ENCODE peak calls at places on chromosomes 11 and 22, in seven cellular contexts. One of them, this sample, is unnamed.

GRCh38 chr22:20080445-20080775 is 369 bp downstream of the DGCR8 start:
- DNase-seq in uterus: peak
- DNase-seq in GM12878: no peak
- DNase-seq in breast epithelium: peak
- DNase-seq in body of pancreas: peak
- DNase-seq in adrenal gland: peak
- DNase-seq in heart left ventricle: peak
- DNase-seq in this sample: peak

GRCh38 chr11:95414217-95414616 is 183.2 kb upstream of the SESN3 start:
- DNase-seq in uterus: no peak
- DNase-seq in GM12878: no peak
- DNase-seq in breast epithelium: no peak
- DNase-seq in body of pancreas: no peak
- DNase-seq in adrenal gland: no peak
- DNase-seq in heart left ventricle: no peak
- DNase-seq in this sample: no peak

GRCh38 chr11:104126464-104126863 is 37.5 kb downstream of the PDGFD start:
- DNase-seq in uterus: no peak
- DNase-seq in GM12878: no peak
- DNase-seq in breast epithelium: no peak
- DNase-seq in body of pancreas: no peak
- DNase-seq in adrenal gland: no peak
- DNase-seq in heart left ventricle: no peak
- DNase-seq in this sample: no peak

GRCh38 chr11:122979103-122979814 is 2.4 kb downstream of the BSX start:
- DNase-seq in uterus: no peak
- DNase-seq in GM12878: no peak
- DNase-seq in breast epithelium: no peak
- DNase-seq in body of pancreas: no peak
- DNase-seq in adrenal gland: no peak
- DNase-seq in heart left ventricle: no peak
- DNase-seq in this sample: no peak

GRCh38 chr11:112511271-112511670 is 250.6 kb upstream of the PLET1 start:
- DNase-seq in uterus: no peak
- DNase-seq in GM12878: no peak
- DNase-seq in breast epithelium: no peak
- DNase-seq in body of pancreas: no peak
- DNase-seq in adrenal gland: no peak
- DNase-seq in heart left ventricle: no peak
- DNase-seq in this sample: no peak

GRCh38 chr22:29216873-29217666 is 11.4 kb downstream of the EMID1 start:
- DNase-seq in uterus: peak
- DNase-seq in GM12878: no peak
- DNase-seq in breast epithelium: peak
- DNase-seq in body of pancreas: peak
- DNase-seq in adrenal gland: peak
- DNase-seq in heart left ventricle: no peak
- DNase-seq in this sample: peak

GRCh38 chr11:62555464-62556092 is 9.0 kb upstream of the AHNAK start:
- DNase-seq in uterus: no peak
- DNase-seq in GM12878: peak
- DNase-seq in breast epithelium: no peak
- DNase-seq in body of pancreas: no peak
- DNase-seq in adrenal gland: no peak
- DNase-seq in heart left ventricle: no peak
- DNase-seq in this sample: no peak

GRCh38 chr11:29448246-29448877 is 568.5 kb downstream of the KCNA4 start:
- DNase-seq in uterus: no peak
- DNase-seq in GM12878: no peak
- DNase-seq in breast epithelium: no peak
- DNase-seq in body of pancreas: no peak
- DNase-seq in adrenal gland: peak
- DNase-seq in heart left ventricle: no peak
- DNase-seq in this sample: peak

GRCh38 chr22:36953239-36954080 is 40.0 kb downstream of the CSF2RB start:
- DNase-seq in uterus: no peak
- DNase-seq in GM12878: no peak
- DNase-seq in breast epithelium: no peak
- DNase-seq in body of pancreas: no peak
- DNase-seq in adrenal gland: no peak
- DNase-seq in heart left ventricle: no peak
- DNase-seq in this sample: no peak

GRCh38 chr22:28903080-28903479 is 19.7 kb downstream of the ZNRF3 start:
- DNase-seq in uterus: no peak
- DNase-seq in GM12878: no peak
- DNase-seq in breast epithelium: no peak
- DNase-seq in body of pancreas: no peak
- DNase-seq in adrenal gland: no peak
- DNase-seq in heart left ventricle: no peak
- DNase-seq in this sample: peak

GRCh38 chr22:23233746-23234408 is 53.6 kb downstream of the BCR start:
- DNase-seq in uterus: no peak
- DNase-seq in GM12878: no peak
- DNase-seq in breast epithelium: no peak
- DNase-seq in body of pancreas: no peak
- DNase-seq in adrenal gland: no peak
- DNase-seq in heart left ventricle: no peak
- DNase-seq in this sample: no peak

GRCh38 chr22:46250783-46251125 is 661 bp upstream of the CDPF1 start:
- DNase-seq in uterus: no peak
- DNase-seq in GM12878: no peak
- DNase-seq in breast epithelium: no peak
- DNase-seq in body of pancreas: no peak
- DNase-seq in adrenal gland: no peak
- DNase-seq in heart left ventricle: no peak
- DNase-seq in this sample: no peak

GRCh38 chr11:1081601-1082311 is 7.1 kb downstream of the MUC2 start:
- DNase-seq in uterus: peak
- DNase-seq in GM12878: no peak
- DNase-seq in breast epithelium: no peak
- DNase-seq in body of pancreas: no peak
- DNase-seq in adrenal gland: no peak
- DNase-seq in heart left ventricle: peak
- DNase-seq in this sample: no peak

GRCh38 chr11:34075178-34075820 is 23.8 kb downstream of the CAPRIN1 start:
- DNase-seq in uterus: no peak
- DNase-seq in GM12878: no peak
- DNase-seq in breast epithelium: no peak
- DNase-seq in body of pancreas: no peak
- DNase-seq in adrenal gland: no peak
- DNase-seq in heart left ventricle: no peak
- DNase-seq in this sample: no peak
- TF ChIP-seq CTCF in uterus: no peak
- TF ChIP-seq CTCF in GM12878: no peak
- TF ChIP-seq CTCF in breast epithelium: no peak
- TF ChIP-seq CTCF in body of pancreas: no peak
- TF ChIP-seq CTCF in adrenal gland: no peak
- TF ChIP-seq CTCF in heart left ventricle: no peak
- TF ChIP-seq CTCF in this sample: no peak

GRCh38 chr11:128519353-128519752 is 68.0 kb downstream of the ETS1 start:
- DNase-seq in uterus: no peak
- DNase-seq in GM12878: no peak
- DNase-seq in breast epithelium: no peak
- DNase-seq in body of pancreas: no peak
- DNase-seq in adrenal gland: no peak
- DNase-seq in heart left ventricle: no peak
- DNase-seq in this sample: no peak

GRCh38 chr11:128522063-128522942 is 65.1 kb downstream of the ETS1 start:
- DNase-seq in uterus: peak
- DNase-seq in GM12878: peak
- DNase-seq in breast epithelium: peak
- DNase-seq in body of pancreas: peak
- DNase-seq in adrenal gland: peak
- DNase-seq in heart left ventricle: peak
- DNase-seq in this sample: peak

GRCh38 chr11:128521697-128522062 is 65.7 kb downstream of the ETS1 start:
- DNase-seq in uterus: peak
- DNase-seq in GM12878: no peak
- DNase-seq in breast epithelium: no peak
- DNase-seq in body of pancreas: peak
- DNase-seq in adrenal gland: peak
- DNase-seq in heart left ventricle: peak
- DNase-seq in this sample: no peak

GRCh38 chr11:128520206-128520885 is 67.0 kb downstream of the ETS1 start:
- DNase-seq in uterus: no peak
- DNase-seq in GM12878: no peak
- DNase-seq in breast epithelium: no peak
- DNase-seq in body of pancreas: no peak
- DNase-seq in adrenal gland: no peak
- DNase-seq in heart left ventricle: no peak
- DNase-seq in this sample: no peak

DNA sequence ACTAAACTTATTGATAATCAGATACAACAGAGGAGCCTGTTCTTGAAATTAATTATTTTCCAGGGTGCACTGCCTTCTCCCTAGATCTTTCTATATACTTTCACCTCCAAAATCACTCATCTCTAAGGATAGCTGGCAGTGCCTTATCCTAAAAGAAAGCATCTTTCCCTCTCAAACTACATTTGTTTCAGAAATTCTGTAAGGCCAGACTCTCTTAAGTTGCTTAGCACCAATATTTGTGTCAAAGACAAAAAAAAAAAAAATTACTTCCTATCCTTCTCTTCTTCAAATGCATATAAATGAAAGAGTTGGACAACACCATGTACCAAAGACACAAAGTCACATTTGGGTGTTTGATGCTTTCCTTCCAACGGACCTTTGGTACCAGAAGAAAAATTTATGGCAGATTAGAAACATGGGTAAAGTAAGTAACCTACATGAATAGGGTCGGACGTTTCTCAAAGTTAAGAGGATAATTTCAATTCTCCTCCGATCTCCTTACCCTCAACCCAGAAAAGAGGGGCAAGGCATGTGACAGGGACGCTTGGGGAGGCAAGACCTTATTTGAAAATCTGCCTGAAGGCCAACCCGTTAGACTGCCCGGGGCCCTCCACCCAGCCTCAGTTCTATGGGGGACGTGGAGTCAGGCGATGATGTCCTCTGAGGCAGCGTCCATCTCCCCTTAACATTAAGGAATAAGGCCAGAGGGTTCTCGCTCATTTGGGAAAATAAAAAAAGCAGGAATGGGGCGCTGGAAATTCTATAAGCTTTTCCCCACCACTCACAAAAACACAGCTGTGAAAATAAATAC is 66.3 kb downstream of the ETS1 start:
- DNase-seq in uterus: no peak
- DNase-seq in GM12878: no peak
- DNase-seq in breast epithelium: no peak
- DNase-seq in body of pancreas: no peak
- DNase-seq in adrenal gland: no peak
- DNase-seq in heart left ventricle: no peak
- DNase-seq in this sample: no peak
- H3K27ac ChIP-seq in uterus: peak
- H3K27ac ChIP-seq in GM12878: peak
- H3K27ac ChIP-seq in breast epithelium: peak
- H3K27ac ChIP-seq in body of pancreas: no peak
- H3K27ac ChIP-seq in adrenal gland: peak
- H3K27ac ChIP-seq in heart left ventricle: peak
- H3K27ac ChIP-seq in this sample: peak

DNA sequence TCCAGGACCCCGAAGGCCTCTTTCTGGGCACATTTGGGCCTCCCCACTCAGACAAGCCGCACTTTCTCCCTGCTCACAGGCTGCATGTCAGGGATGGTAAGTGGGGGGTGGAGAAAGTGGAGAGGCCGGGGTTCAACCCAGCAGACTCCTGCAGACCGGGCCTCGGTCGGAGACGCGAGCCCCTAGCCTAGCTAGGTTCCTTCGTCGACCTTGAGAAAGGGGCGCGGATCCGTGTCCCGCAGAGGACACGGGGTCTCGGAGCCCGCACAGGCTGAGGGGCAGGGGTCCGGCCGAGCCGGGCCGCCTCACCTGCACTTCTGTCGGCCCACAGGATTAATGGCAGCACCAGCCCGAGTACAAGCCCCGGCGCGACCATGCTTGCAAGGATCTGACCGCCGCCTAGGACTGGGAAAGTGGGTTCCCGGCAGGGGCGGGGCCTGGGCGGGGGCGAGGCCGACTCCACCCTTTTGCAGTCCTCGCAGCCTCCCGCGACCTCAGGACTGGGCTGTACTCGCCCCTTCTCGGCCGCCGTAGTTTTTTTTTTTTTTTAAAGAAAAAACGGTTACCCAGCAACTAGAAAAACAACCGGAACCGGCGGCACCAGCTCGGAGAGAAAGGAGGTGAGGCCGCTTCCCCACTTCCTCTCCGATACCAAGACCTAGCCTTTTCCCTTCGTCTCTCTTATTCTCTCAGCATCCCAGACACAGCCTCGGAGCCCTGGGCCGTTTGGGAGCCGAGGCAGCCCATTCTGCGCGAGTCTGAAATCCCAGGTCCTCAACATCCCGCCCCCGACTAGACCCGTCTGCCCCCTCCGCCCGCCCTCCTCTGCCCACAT is at the start of the genes SIAE and SPA17:
- DNase-seq in uterus: peak
- DNase-seq in GM12878: peak
- DNase-seq in breast epithelium: peak
- DNase-seq in body of pancreas: peak
- DNase-seq in adrenal gland: peak
- DNase-seq in heart left ventricle: peak
- DNase-seq in this sample: peak
- TF ChIP-seq POLR2A in uterus: peak
- TF ChIP-seq POLR2A in GM12878: peak
- TF ChIP-seq POLR2A in breast epithelium: peak
- TF ChIP-seq POLR2A in body of pancreas: peak
- TF ChIP-seq POLR2A in adrenal gland: peak
- TF ChIP-seq POLR2A in heart left ventricle: peak
- TF ChIP-seq POLR2A in this sample: no peak

GRCh38 chr11:93244018-93244417 is 46.2 kb upstream of the SLC36A4 start:
- DNase-seq in uterus: no peak
- DNase-seq in GM12878: no peak
- DNase-seq in breast epithelium: no peak
- DNase-seq in body of pancreas: no peak
- DNase-seq in adrenal gland: no peak
- DNase-seq in heart left ventricle: no peak
- DNase-seq in this sample: no peak

GRCh38 chr11:93249437-93250210 is 51.8 kb upstream of the SLC36A4 start:
- DNase-seq in uterus: no peak
- DNase-seq in GM12878: no peak
- DNase-seq in breast epithelium: no peak
- DNase-seq in body of pancreas: no peak
- DNase-seq in adrenal gland: no peak
- DNase-seq in heart left ventricle: no peak
- DNase-seq in this sample: no peak

GRCh38 chr11:93253111-93253510 is 55.3 kb upstream of the SLC36A4 start:
- DNase-seq in uterus: no peak
- DNase-seq in GM12878: no peak
- DNase-seq in breast epithelium: no peak
- DNase-seq in body of pancreas: no peak
- DNase-seq in adrenal gland: no peak
- DNase-seq in heart left ventricle: no peak
- DNase-seq in this sample: no peak

GRCh38 chr11:93251922-93252321 is 54.1 kb upstream of the SLC36A4 start:
- DNase-seq in uterus: no peak
- DNase-seq in GM12878: no peak
- DNase-seq in breast epithelium: no peak
- DNase-seq in body of pancreas: no peak
- DNase-seq in adrenal gland: no peak
- DNase-seq in heart left ventricle: no peak
- DNase-seq in this sample: no peak

DNA sequence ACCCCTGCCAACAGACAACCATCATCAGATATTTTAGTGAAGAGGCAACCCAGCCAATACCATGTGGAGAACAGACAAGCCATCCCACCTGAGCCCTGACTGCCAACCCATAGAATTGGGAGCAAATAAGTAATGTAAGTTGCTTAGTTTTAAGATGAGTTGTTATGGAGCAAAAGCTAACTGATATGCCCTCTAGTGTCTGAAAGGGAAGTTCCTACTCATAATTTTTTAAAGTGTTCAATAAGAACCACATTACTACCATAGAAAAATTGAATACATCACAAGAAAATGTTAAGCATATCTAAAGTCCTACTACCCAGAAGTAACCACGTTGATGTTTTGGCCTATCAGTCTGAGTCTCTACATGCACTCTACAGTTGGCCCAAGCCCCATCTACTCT is 50.8 kb upstream of the SLC36A4 start:
- DNase-seq in uterus: no peak
- DNase-seq in GM12878: no peak
- DNase-seq in breast epithelium: no peak
- DNase-seq in body of pancreas: no peak
- DNase-seq in adrenal gland: no peak
- DNase-seq in heart left ventricle: no peak
- DNase-seq in this sample: no peak
- TF ChIP-seq CTCF in uterus: no peak
- TF ChIP-seq CTCF in GM12878: peak
- TF ChIP-seq CTCF in breast epithelium: no peak
- TF ChIP-seq CTCF in body of pancreas: no peak
- TF ChIP-seq CTCF in adrenal gland: no peak
- TF ChIP-seq CTCF in heart left ventricle: no peak
- TF ChIP-seq CTCF in this sample: no peak

This sample was measured in testis.